ENCODE peak calls at places on chromosomes 4 and X, in five cellular contexts. K, F, P, Y and V are unnamed samples.

GRCh38 chr4:147456706-147457105 is 24.2 kb upstream of the EDNRA start:
- DNase-seq in K (no peak), F (no peak), P (no peak), Y (no peak), V (no peak)

GRCh38 chrX:141221611-141222010 is 20.7 kb downstream of the SPANXC start:
- DNase-seq in K (no peak), F (no peak), P (no peak), Y (peak; percentile 8), V (no peak)

GRCh38 chrX:43566170-43566569 is 89.9 kb upstream of the MAOA start:
- DNase-seq in K (no peak), F (no peak), P (no peak), Y (no peak), V (no peak)

GRCh38 chr4:78121338-78121904 is 64.3 kb downstream of the FRAS1 start:
- DNase-seq in K (no peak), F (no peak), P (peak; percentile 39), Y (no peak), V (no peak)

GRCh38 chrX:13077168-13077567 is 32.7 kb upstream of the FAM9C start:
- DNase-seq in K (no peak), F (peak; percentile 32), P (no peak), Y (no peak), V (peak; percentile 35)

GRCh38 chr4:184320630-184321029 is 103.0 kb upstream of the ENPP6 start:
- DNase-seq in K (no peak), F (no peak), P (no peak), Y (no peak), V (no peak)

GRCh38 chr4:76430519-76431388 is 4.3 kb upstream of the SHROOM3 start:
- DNase-seq in K (peak; percentile 83), F (peak; percentile 46), P (no peak), Y (peak; percentile 67), V (peak; percentile 66)

GRCh38 chr4:76665139-76665538 is 230.1 kb downstream of the SHROOM3 start:
- DNase-seq in K (no peak), F (no peak), P (no peak), Y (peak; percentile 27), V (peak; percentile 92)

GRCh38 chr4:140604544-140604943 is 35.8 kb upstream of the UCP1 start:
- DNase-seq in K (no peak), F (no peak), P (no peak), Y (no peak), V (no peak)
- TF ChIP-seq CTCF in K (no peak), F (peak; percentile 12), P (no peak), Y (no peak), V (no peak)

GRCh38 chrX:151975228-151975593 is 735 bp upstream of the GABRE start:
- DNase-seq in K (peak; percentile 20), F (no peak), P (no peak), Y (no peak), V (no peak)

GRCh38 chrX:151975736-151976275 is 1.3 kb upstream of the GABRE start:
- DNase-seq in K (no peak), F (no peak), P (no peak), Y (no peak), V (no peak)

GRCh38 chrX:151981129-151981528 is 6.7 kb upstream of the GABRE start:
- DNase-seq in K (no peak), F (no peak), P (no peak), Y (peak; percentile 51), V (peak; percentile 73)

GRCh38 chrX:151977009-151977408 is 2.5 kb upstream of the GABRE start:
- DNase-seq in K (no peak), F (no peak), P (no peak), Y (no peak), V (peak; percentile 57)

DNA sequence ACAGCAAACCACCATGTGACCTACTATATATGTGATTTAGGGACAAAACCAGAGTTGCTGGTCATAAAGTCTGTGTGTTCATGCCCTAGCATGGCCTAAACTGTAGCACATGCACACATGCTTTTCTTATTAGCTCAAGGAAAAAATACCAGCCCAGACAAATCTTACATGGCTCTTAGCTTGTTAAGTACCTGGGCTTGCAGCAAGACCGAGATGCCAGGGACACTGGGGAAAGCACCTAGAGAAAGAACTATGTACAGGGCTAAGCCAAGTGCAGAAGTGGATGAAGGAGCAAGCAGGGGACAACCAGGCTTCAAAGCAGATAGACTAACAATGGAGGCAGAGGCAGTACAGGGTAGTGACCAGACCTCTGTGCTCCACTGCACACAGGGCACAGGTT is 3.4 kb upstream of the GABRE start:
- DNase-seq in K (no peak), F (no peak), P (no peak), Y (no peak), V (no peak)
- TF ChIP-seq CTCF in K (no peak), F (no peak), P (no peak), Y (no peak), V (no peak)

GRCh38 chr4:8275511-8275910 is 6.0 kb downstream of the HTRA3 start:
- DNase-seq in K (no peak), F (no peak), P (peak; percentile 14), Y (no peak), V (no peak)

GRCh38 chr4:8276358-8277240 is 7.0 kb downstream of the HTRA3 start:
- DNase-seq in K (no peak), F (no peak), P (peak; percentile 80), Y (peak; percentile 45), V (peak; percentile 58)

GRCh38 chr4:8274066-8274652 is 4.6 kb downstream of the HTRA3 start:
- DNase-seq in K (no peak), F (no peak), P (peak; percentile 10), Y (no peak), V (no peak)

GRCh38 chr4:8273450-8273849 is 3.9 kb downstream of the HTRA3 start:
- DNase-seq in K (no peak), F (no peak), P (no peak), Y (no peak), V (no peak)

DNA sequence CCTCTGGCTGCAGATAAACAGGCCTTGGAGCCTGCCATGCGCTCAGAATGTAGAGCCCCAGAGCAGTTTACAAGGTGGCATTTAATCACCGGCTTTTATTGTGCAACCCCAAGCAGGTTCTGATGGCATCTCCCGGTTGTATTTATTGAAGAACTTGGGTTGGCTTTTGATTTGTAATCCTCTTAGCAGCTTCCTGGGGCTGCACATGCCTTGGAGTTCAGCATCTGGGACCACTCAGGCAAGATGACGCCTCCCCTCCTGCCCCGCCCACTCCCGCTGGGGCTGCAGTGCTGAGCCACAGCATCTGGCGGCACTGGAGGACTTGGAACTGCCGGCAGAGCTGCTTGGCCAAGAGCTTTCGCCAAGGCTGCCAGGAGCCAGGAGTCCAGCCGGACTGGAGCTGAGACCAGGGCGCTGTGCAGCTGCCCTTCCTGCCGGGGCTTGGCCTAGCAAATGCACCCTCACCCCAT is 5.3 kb downstream of the HTRA3 start:
- DNase-seq in K (no peak), F (no peak), P (peak; percentile 89), Y (peak; percentile 93), V (peak; percentile 24)
- TF ChIP-seq CTCF in K (no peak), F (no peak), P (no peak), Y (peak; percentile 77), V (no peak)

GRCh38 chr4:162684371-162684700 is 482.4 kb downstream of the NAF1 start:
- DNase-seq in K (no peak), F (no peak), P (no peak), Y (no peak), V (no peak)

GRCh38 chr4:162683659-162684370 is 482.9 kb downstream of the NAF1 start:
- DNase-seq in K (no peak), F (no peak), P (no peak), Y (peak; percentile 17), V (peak; percentile 61)

GRCh38 chr4:162681212-162681611 is 485.5 kb downstream of the NAF1 start:
- DNase-seq in K (no peak), F (no peak), P (no peak), Y (no peak), V (no peak)

GRCh38 chr4:162682651-162683050 is 484.0 kb downstream of the NAF1 start:
- DNase-seq in K (no peak), F (no peak), P (no peak), Y (no peak), V (peak; percentile 8)

GRCh38 chr4:162685401-162685800 is 481.3 kb downstream of the NAF1 start:
- DNase-seq in K (no peak), F (no peak), P (no peak), Y (no peak), V (peak; percentile 41)
- TF ChIP-seq CTCF in K (no peak), F (no peak), P (no peak), Y (no peak), V (no peak)

GRCh38 chr4:22870847-22871246 is 178.1 kb downstream of the GBA3 start:
- DNase-seq in K (no peak), F (no peak), P (no peak), Y (no peak), V (no peak)

GRCh38 chr4:22873899-22874298 is 181.2 kb downstream of the GBA3 start:
- DNase-seq in K (no peak), F (no peak), P (no peak), Y (no peak), V (no peak)

GRCh38 chr4:22874334-22874912 is 181.7 kb downstream of the GBA3 start:
- DNase-seq in K (no peak), F (no peak), P (no peak), Y (no peak), V (no peak)

DNA sequence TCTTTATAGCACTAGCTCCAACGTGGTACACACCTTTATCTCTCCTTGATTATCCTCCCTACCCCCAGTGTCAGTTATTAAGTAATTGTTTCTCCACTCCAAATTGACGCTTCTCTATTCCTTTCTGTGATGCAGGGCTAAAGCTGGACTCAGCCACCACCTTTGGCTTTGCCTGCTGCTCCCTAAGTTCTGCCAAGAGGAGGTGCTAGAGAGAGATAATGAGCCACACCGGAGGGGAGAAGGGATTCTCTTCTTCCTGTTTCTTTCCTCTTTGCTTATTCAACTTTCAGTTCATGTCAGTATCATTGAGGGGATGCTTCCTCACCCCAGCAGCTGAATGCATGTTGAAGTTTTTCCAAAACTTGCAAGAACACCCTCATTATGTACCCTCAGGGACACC is 176.5 kb downstream of the GBA3 start:
- DNase-seq in K (peak; percentile 64), F (no peak), P (no peak), Y (no peak), V (peak; percentile 17)
- TF ChIP-seq CTCF in K (peak; percentile 65), F (peak; percentile 44), P (no peak), Y (no peak), V (no peak)